ENCODE peak calls at places on chromosomes 6 and 20, in eight cellular contexts. One of them, this sample, is unnamed.

GRCh38 chr6:140393665-140394064 is 1019.2 kb upstream of the CITED2 start:
- DNase-seq in K562: no peak
- DNase-seq in SK-N-SH: no peak
- DNase-seq in IMR-90: peak
- DNase-seq in H1: no peak
- DNase-seq in A549: no peak
- DNase-seq in WTC11: no peak
- DNase-seq in GM12878: no peak
- DNase-seq in this sample: no peak

GRCh38 chr6:137602871-137603270 is 108.7 kb upstream of the OLIG3 start:
- DNase-seq in SK-N-SH: no peak
- DNase-seq in WTC11: no peak
- DNase-seq in H1: no peak
- DNase-seq in K562: no peak
- DNase-seq in GM12878: no peak
- DNase-seq in A549: no peak
- DNase-seq in IMR-90: no peak
- DNase-seq in this sample: no peak

GRCh38 chr6:42050011-42050896 is at the start of gene TAF8:
- DNase-seq in H1: peak
- DNase-seq in IMR-90: peak
- DNase-seq in WTC11: peak
- DNase-seq in A549: peak
- DNase-seq in GM12878: peak
- DNase-seq in SK-N-SH: peak
- DNase-seq in K562: peak
- DNase-seq in this sample: peak

GRCh38 chr6:113599444-113599843 is 257.7 kb upstream of the MARCKS start:
- DNase-seq in A549: no peak
- DNase-seq in K562: no peak
- DNase-seq in H1: no peak
- DNase-seq in IMR-90: peak
- DNase-seq in SK-N-SH: no peak
- DNase-seq in WTC11: no peak
- DNase-seq in GM12878: no peak
- DNase-seq in this sample: no peak

GRCh38 chr20:35004051-35004725 is 48.5 kb downstream of the MYH7B start:
- DNase-seq in K562: no peak
- DNase-seq in IMR-90: no peak
- DNase-seq in A549: no peak
- DNase-seq in GM12878: no peak
- DNase-seq in SK-N-SH: no peak
- DNase-seq in H1: no peak
- DNase-seq in WTC11: peak
- DNase-seq in this sample: no peak

GRCh38 chr6:137387365-137387764 is 106.8 kb downstream of the OLIG3 start:
- DNase-seq in WTC11: peak
- DNase-seq in GM12878: no peak
- DNase-seq in IMR-90: no peak
- DNase-seq in SK-N-SH: no peak
- DNase-seq in H1: no peak
- DNase-seq in A549: no peak
- DNase-seq in K562: no peak
- DNase-seq in this sample: no peak

GRCh38 chr6:128079026-128079425 is 178.2 kb upstream of the THEMIS start:
- DNase-seq in IMR-90: peak
- DNase-seq in K562: no peak
- DNase-seq in H1: no peak
- DNase-seq in SK-N-SH: no peak
- DNase-seq in WTC11: no peak
- DNase-seq in A549: no peak
- DNase-seq in GM12878: no peak
- DNase-seq in this sample: no peak

GRCh38 chr6:1592852-1593251 is 16.9 kb upstream of the FOXC1 start:
- DNase-seq in H1: no peak
- DNase-seq in IMR-90: no peak
- DNase-seq in A549: no peak
- DNase-seq in SK-N-SH: peak
- DNase-seq in WTC11: no peak
- DNase-seq in K562: no peak
- DNase-seq in GM12878: no peak
- DNase-seq in this sample: no peak

GRCh38 chr20:57389695-57390603 is 1.2 kb upstream of the RBM38 start:
- DNase-seq in WTC11: peak
- DNase-seq in H1: no peak
- DNase-seq in A549: no peak
- DNase-seq in IMR-90: no peak
- DNase-seq in SK-N-SH: no peak
- DNase-seq in K562: peak
- DNase-seq in GM12878: no peak
- DNase-seq in this sample: no peak

GRCh38 chr6:159233365-159234101 is 64.3 kb downstream of the FNDC1 start:
- DNase-seq in IMR-90: no peak
- DNase-seq in GM12878: no peak
- DNase-seq in SK-N-SH: peak
- DNase-seq in K562: no peak
- DNase-seq in H1: peak
- DNase-seq in A549: no peak
- DNase-seq in WTC11: peak
- DNase-seq in this sample: no peak

GRCh38 chr20:14948416-14948815 is 611.0 kb upstream of the FLRT3 start:
- DNase-seq in H1: no peak
- DNase-seq in SK-N-SH: no peak
- DNase-seq in IMR-90: no peak
- DNase-seq in GM12878: no peak
- DNase-seq in WTC11: no peak
- DNase-seq in A549: peak
- DNase-seq in K562: no peak
- DNase-seq in this sample: peak

GRCh38 chr6:16690244-16691142 is 70.8 kb downstream of the ATXN1 start:
- DNase-seq in A549: peak
- DNase-seq in WTC11: no peak
- DNase-seq in GM12878: no peak
- DNase-seq in H1: no peak
- DNase-seq in SK-N-SH: no peak
- DNase-seq in IMR-90: peak
- DNase-seq in K562: no peak
- DNase-seq in this sample: peak

GRCh38 chr20:19593762-19594161 is 164.3 kb upstream of the RIN2 start:
- DNase-seq in WTC11: no peak
- DNase-seq in H1: no peak
- DNase-seq in K562: no peak
- DNase-seq in A549: no peak
- DNase-seq in SK-N-SH: no peak
- DNase-seq in IMR-90: no peak
- DNase-seq in GM12878: no peak
- DNase-seq in this sample: no peak

GRCh38 chr6:26122793-26123674 is 35.8 kb downstream of the HFE start:
- DNase-seq in K562: peak
- DNase-seq in IMR-90: peak
- DNase-seq in GM12878: peak
- DNase-seq in A549: peak
- DNase-seq in WTC11: peak
- DNase-seq in SK-N-SH: peak
- DNase-seq in H1: peak
- DNase-seq in this sample: peak

GRCh38 chr6:26123675-26124549 is 36.7 kb downstream of the HFE start:
- DNase-seq in A549: peak
- DNase-seq in GM12878: peak
- DNase-seq in K562: peak
- DNase-seq in IMR-90: peak
- DNase-seq in H1: peak
- DNase-seq in WTC11: peak
- DNase-seq in SK-N-SH: peak
- DNase-seq in this sample: peak

GRCh38 chr6:26126394-26127221 is 39.4 kb downstream of the HFE start:
- DNase-seq in SK-N-SH: no peak
- DNase-seq in A549: no peak
- DNase-seq in WTC11: no peak
- DNase-seq in H1: no peak
- DNase-seq in GM12878: no peak
- DNase-seq in K562: no peak
- DNase-seq in IMR-90: peak
- DNase-seq in this sample: no peak

GRCh38 chr6:26124550-26125014 is 37.4 kb downstream of the HFE start:
- DNase-seq in K562: peak
- DNase-seq in H1: no peak
- DNase-seq in IMR-90: no peak
- DNase-seq in GM12878: no peak
- DNase-seq in WTC11: no peak
- DNase-seq in SK-N-SH: no peak
- DNase-seq in A549: no peak
- DNase-seq in this sample: no peak

GRCh38 chr6:26125015-26125690 is 37.9 kb downstream of the HFE start:
- DNase-seq in WTC11: no peak
- DNase-seq in GM12878: no peak
- DNase-seq in SK-N-SH: no peak
- DNase-seq in H1: no peak
- DNase-seq in IMR-90: no peak
- DNase-seq in K562: no peak
- DNase-seq in A549: peak
- DNase-seq in this sample: no peak
- TF ChIP-seq USF2 in WTC11: no peak
- TF ChIP-seq USF2 in GM12878: no peak
- TF ChIP-seq USF2 in SK-N-SH: no peak
- TF ChIP-seq USF2 in H1: no peak
- TF ChIP-seq USF2 in IMR-90: no peak
- TF ChIP-seq USF2 in K562: no peak
- TF ChIP-seq USF2 in A549: no peak
- TF ChIP-seq USF2 in this sample: no peak

DNA sequence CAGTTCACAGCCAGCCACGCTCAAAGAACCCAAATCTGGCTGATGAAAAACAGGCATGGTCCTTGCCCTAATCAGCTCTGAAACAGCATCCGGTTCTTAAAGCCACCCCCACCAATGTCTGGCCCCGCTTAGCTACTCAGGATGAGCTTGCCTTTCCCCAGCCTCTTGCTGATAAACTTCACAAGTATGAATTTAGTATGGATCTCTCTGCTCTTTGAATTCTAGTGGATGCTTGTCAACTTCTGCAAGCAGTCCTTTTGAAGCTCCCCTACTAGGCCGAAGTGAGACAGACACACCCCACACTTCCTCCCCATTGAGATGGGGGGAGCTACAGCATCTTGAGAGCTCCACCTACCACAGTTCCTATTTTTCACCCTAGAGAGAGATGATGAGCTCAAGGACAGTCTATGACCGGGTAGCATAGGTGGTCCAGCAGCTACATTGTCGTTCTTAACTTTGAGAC is 36.7 kb downstream of the EBF4 start:
- DNase-seq in SK-N-SH: peak
- DNase-seq in WTC11: no peak
- DNase-seq in H1: no peak
- DNase-seq in IMR-90: no peak
- DNase-seq in GM12878: no peak
- DNase-seq in A549: no peak
- DNase-seq in K562: no peak
- DNase-seq in this sample: no peak
- TF ChIP-seq USF2 in SK-N-SH: no peak
- TF ChIP-seq USF2 in WTC11: no peak
- TF ChIP-seq USF2 in H1: no peak
- TF ChIP-seq USF2 in IMR-90: no peak
- TF ChIP-seq USF2 in GM12878: no peak
- TF ChIP-seq USF2 in A549: no peak
- TF ChIP-seq USF2 in K562: no peak
- TF ChIP-seq USF2 in this sample: no peak

GRCh38 chr20:51137461-51137860 is 114.6 kb upstream of the KCNG1 start:
- DNase-seq in A549: no peak
- DNase-seq in WTC11: no peak
- DNase-seq in GM12878: no peak
- DNase-seq in SK-N-SH: no peak
- DNase-seq in H1: no peak
- DNase-seq in K562: no peak
- DNase-seq in IMR-90: no peak
- DNase-seq in this sample: no peak

GRCh38 chr20:51135926-51136325 is 113.0 kb upstream of the KCNG1 start:
- DNase-seq in IMR-90: no peak
- DNase-seq in A549: no peak
- DNase-seq in K562: no peak
- DNase-seq in GM12878: no peak
- DNase-seq in WTC11: no peak
- DNase-seq in SK-N-SH: no peak
- DNase-seq in H1: no peak
- DNase-seq in this sample: no peak

GRCh38 chr20:51134405-51134804 is 111.5 kb upstream of the KCNG1 start:
- DNase-seq in A549: no peak
- DNase-seq in K562: no peak
- DNase-seq in SK-N-SH: no peak
- DNase-seq in GM12878: no peak
- DNase-seq in IMR-90: no peak
- DNase-seq in WTC11: no peak
- DNase-seq in H1: no peak
- DNase-seq in this sample: no peak

GRCh38 chr20:51138576-51138975 is 115.7 kb upstream of the KCNG1 start:
- DNase-seq in SK-N-SH: no peak
- DNase-seq in H1: no peak
- DNase-seq in WTC11: no peak
- DNase-seq in A549: no peak
- DNase-seq in K562: no peak
- DNase-seq in IMR-90: no peak
- DNase-seq in GM12878: no peak
- DNase-seq in this sample: no peak

DNA sequence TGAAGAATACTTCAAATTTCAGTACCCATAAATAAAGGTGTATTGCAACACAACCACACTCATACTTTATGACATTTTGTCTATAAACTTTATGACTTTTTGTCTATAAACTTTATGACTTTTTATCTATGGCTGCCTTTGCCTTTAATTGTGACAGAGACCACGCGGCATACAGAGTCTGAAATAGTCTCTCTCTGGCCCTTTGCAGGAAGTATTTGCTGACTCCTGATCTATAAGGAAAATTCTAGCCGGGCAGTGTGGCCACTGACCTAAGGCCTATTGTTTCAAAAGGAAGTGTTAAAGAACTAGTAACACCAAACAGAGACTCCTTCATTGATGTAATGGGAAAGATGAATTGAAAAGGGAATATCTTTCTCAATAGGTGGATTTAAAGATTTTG is 113.4 kb upstream of the KCNG1 start:
- DNase-seq in WTC11: no peak
- DNase-seq in A549: no peak
- DNase-seq in K562: no peak
- DNase-seq in SK-N-SH: no peak
- DNase-seq in GM12878: no peak
- DNase-seq in H1: no peak
- DNase-seq in IMR-90: no peak
- DNase-seq in this sample: no peak
- TF ChIP-seq USF2 in WTC11: no peak
- TF ChIP-seq USF2 in A549: no peak
- TF ChIP-seq USF2 in K562: no peak
- TF ChIP-seq USF2 in SK-N-SH: no peak
- TF ChIP-seq USF2 in GM12878: no peak
- TF ChIP-seq USF2 in H1: no peak
- TF ChIP-seq USF2 in IMR-90: no peak
- TF ChIP-seq USF2 in this sample: no peak

DNA sequence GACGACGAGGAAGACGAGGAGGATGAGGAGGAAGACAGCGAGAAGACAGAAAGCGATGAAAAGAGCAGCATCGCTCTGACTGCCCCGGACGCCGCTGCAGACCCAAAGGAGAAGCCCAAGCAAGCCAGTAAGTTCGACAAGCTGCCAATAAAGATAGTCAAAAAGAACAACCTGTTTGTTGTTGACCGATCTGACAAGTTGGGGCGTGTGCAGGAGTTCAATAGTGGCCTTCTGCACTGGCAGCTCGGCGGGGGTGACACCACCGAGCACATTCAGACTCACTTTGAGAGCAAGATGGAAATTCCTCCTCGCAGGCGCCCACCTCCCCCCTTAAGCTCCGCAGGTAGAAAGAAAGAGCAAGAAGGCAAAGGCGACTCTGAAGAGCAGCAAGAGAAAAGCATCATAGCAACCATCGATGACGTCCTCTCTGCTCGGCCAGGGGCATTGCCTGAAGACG is 116.9 kb downstream of the TMEM242 start:
- DNase-seq in K562: no peak
- DNase-seq in A549: no peak
- DNase-seq in GM12878: no peak
- DNase-seq in IMR-90: no peak
- DNase-seq in H1: no peak
- DNase-seq in SK-N-SH: no peak
- DNase-seq in WTC11: no peak
- DNase-seq in this sample: no peak
- TF ChIP-seq USF2 in K562: no peak
- TF ChIP-seq USF2 in A549: no peak
- TF ChIP-seq USF2 in GM12878: no peak
- TF ChIP-seq USF2 in IMR-90: no peak
- TF ChIP-seq USF2 in H1: no peak
- TF ChIP-seq USF2 in SK-N-SH: no peak
- TF ChIP-seq USF2 in WTC11: no peak
- TF ChIP-seq USF2 in this sample: no peak

This sample was measured in HepG2.